ENCODE peak calls at places on chromosome 20, in eight cellular contexts. One of them, this sample, is unnamed.

GRCh38 chr20:50642288-50642803 is 49.0 kb downstream of the RIPOR3 start:
- DNase-seq in sigmoid colon: no peak
- DNase-seq in tibial nerve: no peak
- DNase-seq in A549: peak; percentile 80
- DNase-seq in stomach: no peak
- DNase-seq in upper lobe of left lung: no peak
- DNase-seq in transverse colon: no peak
- DNase-seq in suprapubic skin: no peak
- DNase-seq in this sample: no peak

GRCh38 chr20:4151991-4152695 is 136.8 kb upstream of the RNF24 start:
- DNase-seq in tibial nerve: no peak
- DNase-seq in transverse colon: no peak
- DNase-seq in A549: no peak
- DNase-seq in suprapubic skin: peak; percentile 52
- DNase-seq in stomach: no peak
- DNase-seq in sigmoid colon: peak; percentile 58
- DNase-seq in upper lobe of left lung: no peak
- DNase-seq in this sample: no peak

GRCh38 chr20:41631826-41632225 is 13.6 kb upstream of the CHD6 start:
- DNase-seq in stomach: no peak
- DNase-seq in tibial nerve: peak; percentile 19
- DNase-seq in transverse colon: no peak
- DNase-seq in sigmoid colon: no peak
- DNase-seq in upper lobe of left lung: no peak
- DNase-seq in suprapubic skin: no peak
- DNase-seq in A549: no peak
- DNase-seq in this sample: no peak

GRCh38 chr20:1803216-1804128 is 91.7 kb upstream of the SIRPA start:
- DNase-seq in sigmoid colon: peak; percentile 78
- DNase-seq in upper lobe of left lung: peak; percentile 93
- DNase-seq in suprapubic skin: no peak
- DNase-seq in A549: no peak
- DNase-seq in transverse colon: peak; percentile 58
- DNase-seq in stomach: peak; percentile 48
- DNase-seq in tibial nerve: peak; percentile 33
- DNase-seq in this sample: no peak

GRCh38 chr20:6921717-6922386 is 154.4 kb downstream of the BMP2 start:
- DNase-seq in suprapubic skin: no peak
- DNase-seq in A549: no peak
- DNase-seq in tibial nerve: no peak
- DNase-seq in stomach: no peak
- DNase-seq in transverse colon: no peak
- DNase-seq in sigmoid colon: no peak
- DNase-seq in upper lobe of left lung: no peak
- DNase-seq in this sample: no peak

GRCh38 chr20:61828891-61829290 is 236.8 kb downstream of the TAF4 start:
- DNase-seq in suprapubic skin: no peak
- DNase-seq in tibial nerve: no peak
- DNase-seq in sigmoid colon: no peak
- DNase-seq in stomach: no peak
- DNase-seq in A549: no peak
- DNase-seq in transverse colon: no peak
- DNase-seq in upper lobe of left lung: no peak
- DNase-seq in this sample: no peak

GRCh38 chr20:14963262-14963663 is 625.9 kb upstream of the FLRT3 start:
- DNase-seq in upper lobe of left lung: no peak
- DNase-seq in tibial nerve: no peak
- DNase-seq in sigmoid colon: no peak
- DNase-seq in stomach: no peak
- DNase-seq in suprapubic skin: no peak
- DNase-seq in A549: peak; percentile 78
- DNase-seq in transverse colon: no peak
- DNase-seq in this sample: no peak

GRCh38 chr20:38147166-38147565 is 17.9 kb downstream of the TGM2 start:
- DNase-seq in stomach: no peak
- DNase-seq in tibial nerve: no peak
- DNase-seq in A549: no peak
- DNase-seq in sigmoid colon: no peak
- DNase-seq in upper lobe of left lung: no peak
- DNase-seq in suprapubic skin: no peak
- DNase-seq in transverse colon: no peak
- DNase-seq in this sample: no peak

GRCh38 chr20:47266847-47267515 is 89.5 kb downstream of the ZMYND8 start:
- DNase-seq in A549: no peak
- DNase-seq in suprapubic skin: no peak
- DNase-seq in tibial nerve: no peak
- DNase-seq in upper lobe of left lung: no peak
- DNase-seq in stomach: no peak
- DNase-seq in transverse colon: no peak
- DNase-seq in sigmoid colon: no peak
- DNase-seq in this sample: no peak

GRCh38 chr20:18907353-18907752 is 93.8 kb downstream of the SCP2D1 start:
- DNase-seq in tibial nerve: no peak
- DNase-seq in sigmoid colon: no peak
- DNase-seq in suprapubic skin: no peak
- DNase-seq in stomach: no peak
- DNase-seq in upper lobe of left lung: no peak
- DNase-seq in transverse colon: no peak
- DNase-seq in A549: no peak
- DNase-seq in this sample: no peak

GRCh38 chr20:11849976-11850670 is 67.6 kb upstream of the BTBD3 start:
- DNase-seq in suprapubic skin: no peak
- DNase-seq in tibial nerve: no peak
- DNase-seq in A549: no peak
- DNase-seq in sigmoid colon: no peak
- DNase-seq in upper lobe of left lung: no peak
- DNase-seq in stomach: no peak
- DNase-seq in transverse colon: no peak
- DNase-seq in this sample: no peak

GRCh38 chr20:37566590-37567330 is 39.1 kb upstream of the BLCAP start:
- DNase-seq in stomach: no peak
- DNase-seq in tibial nerve: no peak
- DNase-seq in upper lobe of left lung: no peak
- DNase-seq in transverse colon: no peak
- DNase-seq in sigmoid colon: no peak
- DNase-seq in A549: no peak
- DNase-seq in suprapubic skin: no peak
- DNase-seq in this sample: no peak

GRCh38 chr20:62477669-62478450 is 2.1 kb upstream of the GATA5 start:
- DNase-seq in sigmoid colon: no peak
- DNase-seq in transverse colon: no peak
- DNase-seq in stomach: no peak
- DNase-seq in tibial nerve: no peak
- DNase-seq in suprapubic skin: no peak
- DNase-seq in A549: no peak
- DNase-seq in upper lobe of left lung: peak; percentile 63
- DNase-seq in this sample: no peak

GRCh38 chr20:14573676-14574075 is 236.3 kb upstream of the FLRT3 start:
- DNase-seq in sigmoid colon: no peak
- DNase-seq in transverse colon: no peak
- DNase-seq in upper lobe of left lung: no peak
- DNase-seq in suprapubic skin: no peak
- DNase-seq in stomach: no peak
- DNase-seq in tibial nerve: no peak
- DNase-seq in A549: no peak
- DNase-seq in this sample: no peak

GRCh38 chr20:12969071-12969669 is 39.6 kb upstream of the SPTLC3 start:
- DNase-seq in tibial nerve: no peak
- DNase-seq in sigmoid colon: no peak
- DNase-seq in A549: peak; percentile 43
- DNase-seq in transverse colon: no peak
- DNase-seq in upper lobe of left lung: no peak
- DNase-seq in suprapubic skin: no peak
- DNase-seq in stomach: no peak
- DNase-seq in this sample: no peak

GRCh38 chr20:44491635-44492395 is 16.1 kb downstream of the TTPAL start:
- DNase-seq in sigmoid colon: peak; percentile 84
- DNase-seq in upper lobe of left lung: no peak
- DNase-seq in tibial nerve: peak; percentile 51
- DNase-seq in A549: no peak
- DNase-seq in suprapubic skin: peak; percentile 84
- DNase-seq in stomach: no peak
- DNase-seq in transverse colon: peak; percentile 20
- DNase-seq in this sample: peak; percentile 36

GRCh38 chr20:33828912-33829560 is 17.9 kb downstream of the CHMP4B start:
- DNase-seq in upper lobe of left lung: no peak
- DNase-seq in A549: no peak
- DNase-seq in transverse colon: no peak
- DNase-seq in suprapubic skin: no peak
- DNase-seq in sigmoid colon: no peak
- DNase-seq in stomach: no peak
- DNase-seq in tibial nerve: no peak
- DNase-seq in this sample: no peak

GRCh38 chr20:33829636-33830035 is 18.5 kb downstream of the CHMP4B start:
- DNase-seq in A549: no peak
- DNase-seq in sigmoid colon: no peak
- DNase-seq in tibial nerve: no peak
- DNase-seq in suprapubic skin: no peak
- DNase-seq in transverse colon: no peak
- DNase-seq in upper lobe of left lung: no peak
- DNase-seq in stomach: no peak
- DNase-seq in this sample: no peak

GRCh38 chr20:33828326-33828834 is 17.2 kb downstream of the CHMP4B start:
- DNase-seq in transverse colon: no peak
- DNase-seq in sigmoid colon: no peak
- DNase-seq in tibial nerve: no peak
- DNase-seq in stomach: no peak
- DNase-seq in A549: no peak
- DNase-seq in upper lobe of left lung: no peak
- DNase-seq in suprapubic skin: no peak
- DNase-seq in this sample: no peak

GRCh38 chr20:33832113-33832853 is 21.1 kb downstream of the CHMP4B start:
- DNase-seq in transverse colon: peak; percentile 88
- DNase-seq in upper lobe of left lung: no peak
- DNase-seq in A549: no peak
- DNase-seq in sigmoid colon: no peak
- DNase-seq in tibial nerve: no peak
- DNase-seq in stomach: no peak
- DNase-seq in suprapubic skin: peak; percentile 55
- DNase-seq in this sample: peak; percentile 24

GRCh38 chr20:33830371-33830770 is 19.2 kb downstream of the CHMP4B start:
- DNase-seq in suprapubic skin: no peak
- DNase-seq in transverse colon: peak; percentile 7
- DNase-seq in tibial nerve: no peak
- DNase-seq in upper lobe of left lung: no peak
- DNase-seq in sigmoid colon: no peak
- DNase-seq in stomach: no peak
- DNase-seq in A549: no peak
- DNase-seq in this sample: no peak
- H3K4me1 ChIP-seq in suprapubic skin: peaks cover 73% of the 10 kb centered on the region
- H3K4me1 ChIP-seq in transverse colon: peaks cover 94% of the 10 kb centered on the region
- H3K4me1 ChIP-seq in tibial nerve: peaks cover 57% of the 10 kb centered on the region
- H3K4me1 ChIP-seq in upper lobe of left lung: peaks cover 73% of the 10 kb centered on the region
- H3K4me1 ChIP-seq in sigmoid colon: peaks cover 96% of the 10 kb centered on the region
- H3K4me1 ChIP-seq in stomach: peaks cover 91% of the 10 kb centered on the region
- H3K4me1 ChIP-seq in A549: peaks cover 18% of the 10 kb centered on the region
- H3K4me1 ChIP-seq in this sample: peaks cover 40% of the 10 kb centered on the region

DNA sequence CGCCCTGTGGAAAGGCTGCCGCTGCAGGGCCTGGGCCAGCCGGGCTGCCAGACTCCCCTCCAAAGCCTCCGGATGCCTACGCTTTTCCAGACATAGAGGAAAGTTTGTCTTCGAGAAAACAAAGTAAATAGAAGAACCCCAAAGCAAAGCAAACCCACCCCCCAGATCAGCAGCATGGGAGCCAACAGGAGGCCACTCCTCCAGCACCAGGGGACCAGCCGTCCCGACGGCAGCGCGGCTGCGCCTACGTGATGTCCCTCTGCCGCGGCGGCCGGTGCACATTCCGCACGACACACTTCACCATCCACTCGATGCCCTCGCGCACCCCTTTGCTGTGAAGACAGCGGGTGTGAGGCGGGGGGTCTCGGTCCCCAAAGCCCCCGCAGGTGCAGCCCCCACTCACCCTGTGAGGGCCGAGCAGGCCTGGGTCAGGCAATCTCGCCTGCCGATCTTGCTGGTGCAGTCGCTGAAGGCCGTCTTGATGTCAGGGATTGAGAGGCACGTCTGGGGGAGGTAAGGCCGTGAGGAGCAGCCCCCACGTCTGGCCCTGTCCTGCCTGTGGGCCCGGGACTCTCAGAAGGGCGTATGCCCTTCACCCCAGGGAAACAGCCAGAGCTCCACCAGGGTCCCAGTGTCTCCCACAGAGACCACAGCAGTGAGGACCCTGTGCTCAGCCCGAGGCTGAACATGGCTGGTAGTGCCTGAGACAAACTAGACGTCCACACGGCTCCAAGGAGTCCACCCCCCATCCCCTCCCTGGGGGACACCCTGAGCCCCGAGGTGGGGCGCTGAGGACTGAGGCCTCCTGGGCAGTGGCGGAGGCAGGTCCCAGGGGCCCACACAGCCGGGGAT is 4.0 kb downstream of the TNFRSF6B start:
- DNase-seq in transverse colon: no peak
- DNase-seq in suprapubic skin: peak; percentile 62
- DNase-seq in stomach: no peak
- DNase-seq in A549: no peak
- DNase-seq in tibial nerve: no peak
- DNase-seq in sigmoid colon: peak; percentile 66
- DNase-seq in upper lobe of left lung: peak; percentile 84
- DNase-seq in this sample: no peak
- TF ChIP-seq EP300 in transverse colon: no peak
- TF ChIP-seq EP300 in suprapubic skin: no peak
- TF ChIP-seq EP300 in stomach: no peak
- TF ChIP-seq EP300 in A549: no peak
- TF ChIP-seq EP300 in tibial nerve: no peak
- TF ChIP-seq EP300 in sigmoid colon: no peak
- TF ChIP-seq EP300 in upper lobe of left lung: no peak
- TF ChIP-seq EP300 in this sample: no peak

GRCh38 chr20:33522256-33522820 is 32.4 kb downstream of the CBFA2T2 start:
- DNase-seq in suprapubic skin: no peak
- DNase-seq in sigmoid colon: no peak
- DNase-seq in transverse colon: no peak
- DNase-seq in stomach: no peak
- DNase-seq in tibial nerve: no peak
- DNase-seq in upper lobe of left lung: no peak
- DNase-seq in A549: no peak
- DNase-seq in this sample: no peak
- H3K4me1 ChIP-seq in suprapubic skin: peaks cover 6% of the 10 kb centered on the region
- H3K4me1 ChIP-seq in sigmoid colon: no peaks in the 10 kb centered on the region
- H3K4me1 ChIP-seq in transverse colon: peaks cover 33% of the 10 kb centered on the region
- H3K4me1 ChIP-seq in stomach: peaks cover 16% of the 10 kb centered on the region
- H3K4me1 ChIP-seq in tibial nerve: no peaks in the 10 kb centered on the region
- H3K4me1 ChIP-seq in upper lobe of left lung: no peaks in the 10 kb centered on the region
- H3K4me1 ChIP-seq in A549: peaks cover 13% of the 10 kb centered on the region
- H3K4me1 ChIP-seq in this sample: peaks cover 3% of the 10 kb centered on the region

DNA sequence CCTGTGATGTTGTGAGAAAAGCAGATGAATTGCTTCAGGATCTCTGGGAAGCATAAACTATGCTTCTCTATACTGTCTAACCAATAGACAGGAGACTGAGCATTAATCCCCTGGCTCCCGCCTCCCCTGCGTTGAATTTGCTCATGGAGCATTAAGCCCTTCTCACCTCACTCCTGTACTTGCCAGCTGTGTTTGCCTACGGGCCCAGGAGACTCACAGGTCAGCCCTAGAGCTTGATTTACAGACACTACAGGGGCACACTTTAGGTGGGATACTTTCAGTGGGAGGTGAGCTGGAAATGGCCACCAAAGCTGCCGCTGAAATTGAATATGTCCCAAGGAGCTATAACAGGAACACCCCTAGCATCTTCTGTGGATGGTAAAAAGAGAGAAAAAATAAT is 418.7 kb downstream of the CBLN4 start:
- DNase-seq in transverse colon: no peak
- DNase-seq in tibial nerve: no peak
- DNase-seq in sigmoid colon: no peak
- DNase-seq in A549: no peak
- DNase-seq in suprapubic skin: no peak
- DNase-seq in stomach: no peak
- DNase-seq in upper lobe of left lung: no peak
- DNase-seq in this sample: no peak
- TF ChIP-seq EP300 in transverse colon: no peak
- TF ChIP-seq EP300 in tibial nerve: no peak
- TF ChIP-seq EP300 in sigmoid colon: no peak
- TF ChIP-seq EP300 in A549: no peak
- TF ChIP-seq EP300 in suprapubic skin: no peak
- TF ChIP-seq EP300 in stomach: no peak
- TF ChIP-seq EP300 in upper lobe of left lung: no peak
- TF ChIP-seq EP300 in this sample: no peak